ENCODE peak calls at places on chromosomes 13 and 19, in eight cellular contexts. P is ELF-1, O is sciatic nerve, B is H54, D is AG08395, J is mesenchymal stem cell, X is fibroblast of pulmonary artery, F is fibroblast of mammary gland. H is an unnamed sample.

GRCh38 chr13:60009300-60010248 is 154.2 kb downstream of the DIAPH3 start:
- DNase-seq in P (no peak), O (no peak), B (no peak), D (no peak), J (no peak), X (no peak), F (no peak), H (no peak)

GRCh38 chr19:47663911-47664771 is 49.1 kb upstream of the EHD2 start:
- DNase-seq in P (peak), O (peak), B (peak), D (peak), J (peak), X (peak), F (peak), H (no peak)

GRCh38 chr13:61994174-61994573 is 578.5 kb upstream of the PCDH20 start:
- DNase-seq in P (no peak), O (no peak), B (no peak), D (no peak), J (no peak), X (no peak), F (no peak), H (no peak)

GRCh38 chr19:17997969-17998826 is 9.8 kb upstream of the ARRDC2 start:
- DNase-seq in P (no peak), O (no peak), B (peak), D (no peak), J (peak), X (no peak), F (peak), H (no peak)

GRCh38 chr13:91142572-91142971 is 204.9 kb upstream of the MIR17HG start:
- DNase-seq in P (no peak), O (no peak), B (no peak), D (no peak), J (peak), X (peak), F (peak), H (no peak)

GRCh38 chr13:40329682-40330485 is 336.6 kb downstream of the FOXO1 start:
- DNase-seq in P (no peak), O (no peak), B (no peak), D (no peak), J (no peak), X (peak), F (peak), H (no peak)

GRCh38 chr19:1805401-1806183 is 6.5 kb downstream of the ATP8B3 start:
- DNase-seq in P (no peak), O (no peak), B (no peak), D (no peak), J (no peak), X (no peak), F (no peak), H (no peak)

GRCh38 chr19:33507021-33507956 is 14.3 kb downstream of the PEPD start:
- DNase-seq in P (no peak), O (no peak), B (no peak), D (no peak), J (no peak), X (no peak), F (peak), H (no peak)

GRCh38 chr19:46080561-46080960 is 39.8 kb upstream of the IGFL4 start:
- DNase-seq in P (no peak), O (no peak), B (peak), D (peak), J (peak), X (peak), F (peak), H (no peak)

GRCh38 chr19:39405930-39406655 is 554 bp upstream of the ZFP36 start:
- DNase-seq in P (no peak), O (no peak), B (no peak), D (no peak), J (peak), X (no peak), F (no peak), H (peak)

GRCh38 chr13:89900104-89900760 is 1447.3 kb upstream of the MIR17HG start:
- DNase-seq in P (no peak), O (no peak), B (no peak), D (no peak), J (no peak), X (no peak), F (peak), H (no peak)

GRCh38 chr19:55738302-55738701 is at the start of gene NLRP9:
- DNase-seq in P (no peak), O (no peak), B (no peak), D (no peak), J (no peak), X (no peak), F (no peak), H (no peak)

GRCh38 chr13:113989585-113990300 is 15.9 kb upstream of the C13orf46 start:
- DNase-seq in P (no peak), O (peak), B (no peak), D (no peak), J (no peak), X (no peak), F (no peak), H (no peak)

GRCh38 chr13:28792992-28793391 is 27.1 kb upstream of the MTUS2 start:
- DNase-seq in P (no peak), O (no peak), B (no peak), D (peak), J (peak), X (peak), F (peak), H (no peak)

H was measured in activated CD4-positive, CD25-positive, alpha-beta regulatory T cell treated with anti-CD3 and anti-CD28 coated beads, Interleukin-2, amount 50 U/mL, for 72 hours.